ENCODE peak calls at places on chromosomes 4 and X, in five cellular contexts. One of them, this sample, is unnamed.

GRCh38 chr4:47525154-47525819 is 40.2 kb downstream of the ATP10D start:
- DNase-seq in activated CD8-positive, alpha-beta memory T cell treated with anti-CD3 and anti-CD28 coated beads, Interleukin-2, amount 50 U/mL, for 48 hours: no peak
- DNase-seq in left lung: no peak
- DNase-seq in NCI-H2081: no peak
- DNase-seq in stimulated activated CD4-positive, alpha-beta T cell treated with anti-CD3 and anti-CD28 coated beads, TNF-alpha, amount 100 ng/mL, for 48 hours: no peak
- DNase-seq in this sample: no peak

GRCh38 chrX:29581223-29581622 is 634.1 kb upstream of the MAGEB2 start:
- DNase-seq in activated CD8-positive, alpha-beta memory T cell treated with anti-CD3 and anti-CD28 coated beads, Interleukin-2, amount 50 U/mL, for 48 hours: no peak
- DNase-seq in left lung: no peak
- DNase-seq in NCI-H2081: no peak
- DNase-seq in stimulated activated CD4-positive, alpha-beta T cell treated with anti-CD3 and anti-CD28 coated beads, TNF-alpha, amount 100 ng/mL, for 48 hours: no peak
- DNase-seq in this sample: no peak

GRCh38 chr4:102139132-102139573 is 206.1 kb downstream of the SLC39A8 start:
- DNase-seq in activated CD8-positive, alpha-beta memory T cell treated with anti-CD3 and anti-CD28 coated beads, Interleukin-2, amount 50 U/mL, for 48 hours: no peak
- DNase-seq in left lung: no peak
- DNase-seq in NCI-H2081: peak
- DNase-seq in stimulated activated CD4-positive, alpha-beta T cell treated with anti-CD3 and anti-CD28 coated beads, TNF-alpha, amount 100 ng/mL, for 48 hours: no peak
- DNase-seq in this sample: no peak

GRCh38 chr4:1462768-1463075 is 56.5 kb upstream of the NKX1-1 start:
- DNase-seq in activated CD8-positive, alpha-beta memory T cell treated with anti-CD3 and anti-CD28 coated beads, Interleukin-2, amount 50 U/mL, for 48 hours: no peak
- DNase-seq in left lung: peak
- DNase-seq in NCI-H2081: no peak
- DNase-seq in stimulated activated CD4-positive, alpha-beta T cell treated with anti-CD3 and anti-CD28 coated beads, TNF-alpha, amount 100 ng/mL, for 48 hours: no peak
- DNase-seq in this sample: no peak

GRCh38 chr4:156763511-156763910 is 208.1 kb downstream of the PDGFC start:
- DNase-seq in activated CD8-positive, alpha-beta memory T cell treated with anti-CD3 and anti-CD28 coated beads, Interleukin-2, amount 50 U/mL, for 48 hours: no peak
- DNase-seq in left lung: no peak
- DNase-seq in NCI-H2081: peak
- DNase-seq in stimulated activated CD4-positive, alpha-beta T cell treated with anti-CD3 and anti-CD28 coated beads, TNF-alpha, amount 100 ng/mL, for 48 hours: no peak
- DNase-seq in this sample: no peak

GRCh38 chr4:3469386-3470243 is 6.5 kb downstream of the DOK7 start:
- DNase-seq in activated CD8-positive, alpha-beta memory T cell treated with anti-CD3 and anti-CD28 coated beads, Interleukin-2, amount 50 U/mL, for 48 hours: no peak
- DNase-seq in left lung: peak
- DNase-seq in NCI-H2081: no peak
- DNase-seq in stimulated activated CD4-positive, alpha-beta T cell treated with anti-CD3 and anti-CD28 coated beads, TNF-alpha, amount 100 ng/mL, for 48 hours: no peak
- DNase-seq in this sample: no peak

GRCh38 chrX:110180928-110181310 is 137.0 kb downstream of the AMMECR1 start:
- DNase-seq in activated CD8-positive, alpha-beta memory T cell treated with anti-CD3 and anti-CD28 coated beads, Interleukin-2, amount 50 U/mL, for 48 hours: no peak
- DNase-seq in left lung: no peak
- DNase-seq in NCI-H2081: no peak
- DNase-seq in stimulated activated CD4-positive, alpha-beta T cell treated with anti-CD3 and anti-CD28 coated beads, TNF-alpha, amount 100 ng/mL, for 48 hours: no peak
- DNase-seq in this sample: no peak

GRCh38 chrX:136055651-136056221 is 70.5 kb downstream of the SLC9A6 start:
- DNase-seq in activated CD8-positive, alpha-beta memory T cell treated with anti-CD3 and anti-CD28 coated beads, Interleukin-2, amount 50 U/mL, for 48 hours: no peak
- DNase-seq in left lung: no peak
- DNase-seq in NCI-H2081: no peak
- DNase-seq in stimulated activated CD4-positive, alpha-beta T cell treated with anti-CD3 and anti-CD28 coated beads, TNF-alpha, amount 100 ng/mL, for 48 hours: no peak
- DNase-seq in this sample: no peak

GRCh38 chr4:147599764-147600163 is 17.4 kb upstream of the TMEM184C start:
- DNase-seq in activated CD8-positive, alpha-beta memory T cell treated with anti-CD3 and anti-CD28 coated beads, Interleukin-2, amount 50 U/mL, for 48 hours: no peak
- DNase-seq in left lung: no peak
- DNase-seq in NCI-H2081: no peak
- DNase-seq in stimulated activated CD4-positive, alpha-beta T cell treated with anti-CD3 and anti-CD28 coated beads, TNF-alpha, amount 100 ng/mL, for 48 hours: no peak
- DNase-seq in this sample: no peak

GRCh38 chrX:21883258-21883657 is 27.5 kb downstream of the YY2 start:
- DNase-seq in activated CD8-positive, alpha-beta memory T cell treated with anti-CD3 and anti-CD28 coated beads, Interleukin-2, amount 50 U/mL, for 48 hours: no peak
- DNase-seq in left lung: no peak
- DNase-seq in NCI-H2081: no peak
- DNase-seq in stimulated activated CD4-positive, alpha-beta T cell treated with anti-CD3 and anti-CD28 coated beads, TNF-alpha, amount 100 ng/mL, for 48 hours: no peak
- DNase-seq in this sample: no peak

GRCh38 chr4:68310651-68311247 is 39.1 kb downstream of the YTHDC1 start:
- DNase-seq in activated CD8-positive, alpha-beta memory T cell treated with anti-CD3 and anti-CD28 coated beads, Interleukin-2, amount 50 U/mL, for 48 hours: no peak
- DNase-seq in left lung: no peak
- DNase-seq in NCI-H2081: no peak
- DNase-seq in stimulated activated CD4-positive, alpha-beta T cell treated with anti-CD3 and anti-CD28 coated beads, TNF-alpha, amount 100 ng/mL, for 48 hours: no peak
- DNase-seq in this sample: no peak

GRCh38 chr4:168139336-168139735 is 47.0 kb downstream of the ANXA10 start:
- DNase-seq in activated CD8-positive, alpha-beta memory T cell treated with anti-CD3 and anti-CD28 coated beads, Interleukin-2, amount 50 U/mL, for 48 hours: no peak
- DNase-seq in left lung: no peak
- DNase-seq in NCI-H2081: no peak
- DNase-seq in stimulated activated CD4-positive, alpha-beta T cell treated with anti-CD3 and anti-CD28 coated beads, TNF-alpha, amount 100 ng/mL, for 48 hours: no peak
- DNase-seq in this sample: no peak

GRCh38 chrX:154056739-154057367 is 37.2 kb upstream of the IRAK1 start:
- DNase-seq in activated CD8-positive, alpha-beta memory T cell treated with anti-CD3 and anti-CD28 coated beads, Interleukin-2, amount 50 U/mL, for 48 hours: no peak
- DNase-seq in left lung: no peak
- DNase-seq in NCI-H2081: no peak
- DNase-seq in stimulated activated CD4-positive, alpha-beta T cell treated with anti-CD3 and anti-CD28 coated beads, TNF-alpha, amount 100 ng/mL, for 48 hours: no peak
- DNase-seq in this sample: no peak

GRCh38 chrX:42797646-42798045 is 19.7 kb upstream of the PPP1R2C start:
- DNase-seq in activated CD8-positive, alpha-beta memory T cell treated with anti-CD3 and anti-CD28 coated beads, Interleukin-2, amount 50 U/mL, for 48 hours: no peak
- DNase-seq in left lung: no peak
- DNase-seq in NCI-H2081: no peak
- DNase-seq in stimulated activated CD4-positive, alpha-beta T cell treated with anti-CD3 and anti-CD28 coated beads, TNF-alpha, amount 100 ng/mL, for 48 hours: no peak
- DNase-seq in this sample: no peak

GRCh38 chrX:10979956-10980355 is 131.2 kb upstream of the HCCS start:
- DNase-seq in activated CD8-positive, alpha-beta memory T cell treated with anti-CD3 and anti-CD28 coated beads, Interleukin-2, amount 50 U/mL, for 48 hours: no peak
- DNase-seq in left lung: no peak
- DNase-seq in NCI-H2081: no peak
- DNase-seq in stimulated activated CD4-positive, alpha-beta T cell treated with anti-CD3 and anti-CD28 coated beads, TNF-alpha, amount 100 ng/mL, for 48 hours: no peak
- DNase-seq in this sample: no peak

GRCh38 chrX:10482262-10482661 is 138.1 kb downstream of the MID1 start:
- DNase-seq in activated CD8-positive, alpha-beta memory T cell treated with anti-CD3 and anti-CD28 coated beads, Interleukin-2, amount 50 U/mL, for 48 hours: no peak
- DNase-seq in left lung: no peak
- DNase-seq in NCI-H2081: no peak
- DNase-seq in stimulated activated CD4-positive, alpha-beta T cell treated with anti-CD3 and anti-CD28 coated beads, TNF-alpha, amount 100 ng/mL, for 48 hours: no peak
- DNase-seq in this sample: no peak

GRCh38 chr4:83112678-83113428 is 1.7 kb downstream of the PLAC8 start:
- DNase-seq in activated CD8-positive, alpha-beta memory T cell treated with anti-CD3 and anti-CD28 coated beads, Interleukin-2, amount 50 U/mL, for 48 hours: peak
- DNase-seq in left lung: no peak
- DNase-seq in NCI-H2081: no peak
- DNase-seq in stimulated activated CD4-positive, alpha-beta T cell treated with anti-CD3 and anti-CD28 coated beads, TNF-alpha, amount 100 ng/mL, for 48 hours: no peak
- DNase-seq in this sample: no peak

GRCh38 chr4:55397521-55398321 is 2.0 kb downstream of the TMEM165 start:
- DNase-seq in activated CD8-positive, alpha-beta memory T cell treated with anti-CD3 and anti-CD28 coated beads, Interleukin-2, amount 50 U/mL, for 48 hours: no peak
- DNase-seq in left lung: no peak
- DNase-seq in NCI-H2081: no peak
- DNase-seq in stimulated activated CD4-positive, alpha-beta T cell treated with anti-CD3 and anti-CD28 coated beads, TNF-alpha, amount 100 ng/mL, for 48 hours: no peak
- DNase-seq in this sample: no peak

GRCh38 chr4:141912831-141913230 is 276.4 kb downstream of the IL15 start:
- DNase-seq in activated CD8-positive, alpha-beta memory T cell treated with anti-CD3 and anti-CD28 coated beads, Interleukin-2, amount 50 U/mL, for 48 hours: no peak
- DNase-seq in left lung: no peak
- DNase-seq in NCI-H2081: peak
- DNase-seq in stimulated activated CD4-positive, alpha-beta T cell treated with anti-CD3 and anti-CD28 coated beads, TNF-alpha, amount 100 ng/mL, for 48 hours: no peak
- DNase-seq in this sample: no peak

GRCh38 chr4:122584517-122584916 is 36.3 kb downstream of the IL21 start:
- DNase-seq in activated CD8-positive, alpha-beta memory T cell treated with anti-CD3 and anti-CD28 coated beads, Interleukin-2, amount 50 U/mL, for 48 hours: no peak
- DNase-seq in left lung: no peak
- DNase-seq in NCI-H2081: no peak
- DNase-seq in stimulated activated CD4-positive, alpha-beta T cell treated with anti-CD3 and anti-CD28 coated beads, TNF-alpha, amount 100 ng/mL, for 48 hours: no peak
- DNase-seq in this sample: no peak

GRCh38 chr4:25567253-25567652 is 88.4 kb upstream of the SLC34A2 start:
- DNase-seq in activated CD8-positive, alpha-beta memory T cell treated with anti-CD3 and anti-CD28 coated beads, Interleukin-2, amount 50 U/mL, for 48 hours: no peak
- DNase-seq in left lung: no peak
- DNase-seq in NCI-H2081: no peak
- DNase-seq in stimulated activated CD4-positive, alpha-beta T cell treated with anti-CD3 and anti-CD28 coated beads, TNF-alpha, amount 100 ng/mL, for 48 hours: no peak
- DNase-seq in this sample: no peak

GRCh38 chr4:28369504-28369903 is 1508.9 kb downstream of the STIM2 start:
- DNase-seq in activated CD8-positive, alpha-beta memory T cell treated with anti-CD3 and anti-CD28 coated beads, Interleukin-2, amount 50 U/mL, for 48 hours: no peak
- DNase-seq in left lung: no peak
- DNase-seq in NCI-H2081: no peak
- DNase-seq in stimulated activated CD4-positive, alpha-beta T cell treated with anti-CD3 and anti-CD28 coated beads, TNF-alpha, amount 100 ng/mL, for 48 hours: no peak
- DNase-seq in this sample: no peak

This sample was measured in CD8-positive, alpha-beta T cell.